ENCODE peak calls at places on chromosomes 6 and 20, in eight cellular contexts. U, I, H, Y, V, S, J and X are unnamed samples.

GRCh38 chr20:41004561-41005360 is 23.9 kb upstream of the TOP1 start:
- DNase-seq in H (no peak), V (no peak), I (no peak), S (peak; percentile 39), U (peak; percentile 22), Y (no peak), J (no peak), X (no peak)

GRCh38 chr6:107132330-107132954 is 17.1 kb upstream of the BEND3 start:
- DNase-seq in V (no peak), S (no peak), I (no peak), U (no peak), H (no peak), J (peak; percentile 27), Y (no peak), X (peak; percentile 64)

GRCh38 chr6:127247114-127248096 is 19.3 kb upstream of the RNF146 start:
- DNase-seq in U (no peak), S (no peak), J (no peak), H (no peak), I (no peak), Y (no peak), V (no peak), X (no peak)

GRCh38 chr6:46651006-46651405 is 1.6 kb downstream of the CYP39A1 start:
- DNase-seq in V (no peak), I (no peak), H (no peak), U (no peak), S (no peak), Y (no peak), J (no peak), X (no peak)

GRCh38 chr6:131717815-131718214 is 7.0 kb upstream of the CTAGE9 start:
- DNase-seq in V (no peak), H (no peak), S (no peak), J (no peak), I (no peak), Y (no peak), U (no peak), X (no peak)

GRCh38 chr6:72770959-72771358 is 149.1 kb downstream of the KCNQ5 start:
- DNase-seq in U (no peak), H (no peak), I (no peak), V (no peak), S (no peak), J (no peak), Y (no peak), X (no peak)

GRCh38 chr6:163200299-163201093 is 214.0 kb upstream of the QKI start:
- DNase-seq in V (no peak), S (no peak), J (no peak), H (no peak), I (no peak), U (no peak), Y (no peak), X (no peak)

GRCh38 chr6:44182911-44183390 is 24.3 kb downstream of the CAPN11 start:
- DNase-seq in U (no peak), Y (no peak), S (no peak), J (no peak), H (no peak), V (no peak), I (no peak), X (no peak)

GRCh38 chr6:36914227-36914794 is 28.6 kb downstream of the C6orf89 start:
- DNase-seq in I (no peak), V (peak; percentile 48), H (no peak), S (peak; percentile 62), J (peak; percentile 60), Y (no peak), U (no peak), X (no peak)

GRCh38 chr20:58828141-58828540 is 22.6 kb downstream of the GNAS-AS1 start:
- DNase-seq in V (no peak), Y (no peak), H (no peak), I (no peak), J (no peak), S (no peak), U (no peak), X (no peak)

GRCh38 chr20:38728237-38728761 is 4.0 kb downstream of the SLC32A1 start:
- DNase-seq in S (no peak), V (no peak), J (no peak), U (no peak), I (no peak), H (no peak), Y (no peak), X (no peak)

GRCh38 chr6:105941616-105942412 is 144.3 kb upstream of the PRDM1 start:
- DNase-seq in S (no peak), J (no peak), Y (no peak), H (no peak), I (no peak), U (no peak), V (no peak), X (no peak)

GRCh38 chr6:127384007-127384406 is 40.6 kb upstream of the ECHDC1 start:
- DNase-seq in I (no peak), J (no peak), Y (no peak), V (no peak), H (no peak), U (no peak), S (no peak), X (no peak)

GRCh38 chr6:125554456-125554855 is 195.0 kb upstream of the HEY2 start:
- DNase-seq in Y (no peak), I (no peak), H (no peak), J (no peak), V (no peak), S (no peak), U (no peak), X (no peak)

GRCh38 chr6:31626952-31627351 is 6.4 kb downstream of the PRRC2A start:
- DNase-seq in H (no peak), S (no peak), V (no peak), U (no peak), I (no peak), Y (no peak), J (no peak), X (no peak)

GRCh38 chr6:143253630-143254029 is 192.9 kb downstream of the AIG1 start:
- DNase-seq in J (no peak), I (no peak), Y (no peak), S (no peak), U (no peak), V (no peak), H (no peak), X (no peak)

GRCh38 chr6:111565316-111566221 is 40.1 kb downstream of the TRAF3IP2 start:
- DNase-seq in J (no peak), S (no peak), I (no peak), U (no peak), H (no peak), Y (no peak), V (no peak), X (no peak)

GRCh38 chr6:111566222-111566717 is 39.4 kb downstream of the TRAF3IP2 start:
- DNase-seq in U (no peak), V (no peak), J (no peak), Y (no peak), H (no peak), S (no peak), I (no peak), X (no peak)

GRCh38 chr6:111569951-111570350 is 35.7 kb downstream of the TRAF3IP2 start:
- DNase-seq in S (no peak), I (no peak), Y (no peak), J (no peak), H (no peak), V (no peak), U (no peak), X (no peak)

GRCh38 chr6:111564482-111564945 is 41.2 kb downstream of the TRAF3IP2 start:
- DNase-seq in H (no peak), U (no peak), I (peak; percentile 88), J (no peak), Y (no peak), V (no peak), S (no peak), X (peak; percentile 27)

DNA sequence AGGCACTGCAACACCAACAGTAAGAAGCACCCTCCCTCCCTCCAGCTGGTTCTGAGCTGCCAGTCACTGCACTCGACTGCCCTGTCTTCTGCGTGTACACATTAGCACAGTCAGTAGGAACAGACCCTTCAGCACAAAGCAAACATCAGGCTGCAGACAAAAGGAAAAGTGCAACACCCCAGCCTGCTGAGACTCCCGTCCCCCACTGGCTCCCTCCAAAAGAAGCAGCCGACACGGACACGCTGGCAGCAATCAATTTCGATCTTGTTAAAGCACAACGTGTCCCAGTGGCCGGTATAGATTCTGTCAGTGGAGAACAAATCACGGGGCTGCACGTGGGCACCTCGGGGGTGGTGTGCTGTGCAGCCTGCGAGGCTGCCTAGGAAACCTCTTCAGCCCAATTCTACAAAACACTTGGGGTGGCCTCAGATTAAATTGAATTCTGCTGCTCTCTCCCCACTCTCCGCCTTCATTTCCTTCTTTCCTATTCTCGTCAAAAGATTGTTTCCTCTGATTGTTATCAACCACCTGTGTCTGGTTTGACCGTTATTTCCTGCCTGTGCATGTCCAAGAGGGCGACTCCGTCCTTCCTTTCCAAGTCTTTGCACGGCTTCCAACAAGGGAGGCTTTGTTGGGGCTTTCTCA is 38.7 kb downstream of the TRAF3IP2 start:
- DNase-seq in J (no peak), Y (no peak), S (no peak), V (no peak), U (peak; percentile 69), H (no peak), I (no peak), X (peak; percentile 67)
- H3K4me3 ChIP-seq in J (no peak overlapping the region), Y (peak overlapping the region; percentile 31), S (peak overlapping the region; percentile 4), V (no peak overlapping the region), U (no peak overlapping the region), H (no peak overlapping the region), I (peak overlapping the region; percentile 20), X (peak overlapping the region; percentile 56)

GRCh38 chr6:30129818-30130679 is 5.9 kb upstream of the TRIM40 start:
- DNase-seq in S (no peak), I (no peak), V (no peak), H (no peak), J (no peak), Y (no peak), U (no peak), X (no peak)
- H3K4me3 ChIP-seq in S (no peak overlapping the region), I (no peak overlapping the region), V (no peak overlapping the region), H (no peak overlapping the region), J (no peak overlapping the region), Y (no peak overlapping the region), U (no peak overlapping the region), X (no peak overlapping the region)

GRCh38 chr6:49072146-49072545 is 390.9 kb downstream of the MMUT start:
- DNase-seq in S (no peak), I (no peak), U (no peak), H (no peak), J (no peak), Y (no peak), V (no peak), X (no peak)
- H3K4me3 ChIP-seq in S (no peak overlapping the region), I (no peak overlapping the region), U (no peak overlapping the region), H (no peak overlapping the region), J (no peak overlapping the region), Y (no peak overlapping the region), V (no peak overlapping the region), X (no peak overlapping the region)

GRCh38 chr6:34238507-34239239 is 2.0 kb downstream of the HMGA1 start:
- DNase-seq in H (no peak), S (no peak), I (no peak), U (no peak), J (no peak), V (no peak), Y (no peak), X (no peak)

GRCh38 chr6:34239893-34240292 is 3.2 kb downstream of the HMGA1 start:
- DNase-seq in V (no peak), U (no peak), S (no peak), J (no peak), I (no peak), H (no peak), Y (no peak), X (no peak)

GRCh38 chr6:34237722-34238506 is 1.2 kb downstream of the HMGA1 start:
- DNase-seq in I (no peak), V (no peak), J (no peak), Y (no peak), S (no peak), H (no peak), U (peak; percentile 81), X (peak; percentile 87)

GRCh38 chr6:34240329-34241248 is 3.9 kb downstream of the HMGA1 start:
- DNase-seq in H (no peak), S (no peak), V (no peak), J (peak; percentile 16), I (peak; percentile 70), U (peak; percentile 51), Y (no peak), X (no peak)

GRCh38 chr6:34239240-34239825 is 2.7 kb downstream of the HMGA1 start:
- DNase-seq in U (no peak), Y (no peak), S (no peak), V (no peak), I (peak; percentile 31), H (no peak), J (no peak), X (no peak)
- H3K4me3 ChIP-seq in U (no peak overlapping the region), Y (no peak overlapping the region), S (peak overlapping the region; percentile 85), V (no peak overlapping the region), I (no peak overlapping the region), H (no peak overlapping the region), J (no peak overlapping the region), X (peak overlapping the region; percentile 87)